ENCODE peak calls at places on chromosomes 3 and 15, in four cellular contexts. I is AG08395; R is NCI-H1436; L is stimulated activated CD4-positive, alpha-beta T cell treated with anti-CD3 and anti-CD28 coated beads, Interleukin-4, amount 100 ng/mL, for 1 hour. Q is an unnamed sample.

GRCh38 chr3:116848402-116848801 is 138.8 kb downstream of the TUSC7 start:
- DNase-seq in I (no peak), R (no peak), L (no peak), Q (no peak)

GRCh38 chr3:170467007-170467406 is 48.3 kb downstream of the CLDN11 start:
- DNase-seq in I (no peak), R (peak; percentile 67), L (no peak), Q (no peak)

GRCh38 chr15:58282060-58282708 is 144.0 kb downstream of the AQP9 start:
- DNase-seq in I (no peak), R (no peak), L (no peak), Q (no peak)

GRCh38 chr15:57218826-57219576 is 157.3 kb upstream of the CGNL1 start:
- DNase-seq in I (peak; percentile 31), R (peak; percentile 87), L (no peak), Q (no peak)

GRCh38 chr15:67175643-67176071 is 78.8 kb downstream of the AAGAB start:
- DNase-seq in I (no peak), R (no peak), L (no peak), Q (no peak)

GRCh38 chr3:121918779-121919483 is 24.7 kb downstream of the SLC15A2 start:
- DNase-seq in I (no peak), R (no peak), L (no peak), Q (no peak)

GRCh38 chr15:100831466-100831865 is 48.2 kb upstream of the ALDH1A3 start:
- DNase-seq in I (no peak), R (no peak), L (no peak), Q (no peak)

GRCh38 chr3:162491957-162492356 is 995.3 kb downstream of the OTOL1 start:
- DNase-seq in I (no peak), R (no peak), L (no peak), Q (no peak)

GRCh38 chr3:46209751-46210470 is 1.8 kb upstream of the CCR1 start:
- DNase-seq in I (peak; percentile 32), R (no peak), L (no peak), Q (no peak)

GRCh38 chr3:67334588-67334987 is 319.8 kb downstream of the SUCLG2 start:
- DNase-seq in I (no peak), R (no peak), L (no peak), Q (no peak)

GRCh38 chr15:98330258-98330657 is 318.1 kb upstream of the IGF1R start:
- DNase-seq in I (no peak), R (no peak), L (no peak), Q (no peak)

GRCh38 chr3:107227091-107227490 is 150.1 kb upstream of the CCDC54 start:
- DNase-seq in I (peak; percentile 35), R (no peak), L (no peak), Q (no peak)

GRCh38 chr15:100713163-100713867 is 110.9 kb downstream of the ASB7 start:
- DNase-seq in I (peak; percentile 64), R (no peak), L (no peak), Q (no peak)

GRCh38 chr15:48433226-48433886 is 102.1 kb downstream of the DUT start:
- DNase-seq in I (peak; percentile 62), R (no peak), L (no peak), Q (no peak)